ENCODE peak calls at places on chromosomes 3 and 15, in seven cellular contexts. S is stimulated activated CD4-positive, alpha-beta T cell treated with anti-CD3 and anti-CD28 coated beads, Interleukin-12 subunit alpha, Interleukin-12 subunit beta, amount 100 ng/mL, for 48 hours; B is G401; T is WERI-Rb-1; I is HFFc6; G is stomach; H is fibroblast of the conjunctiva. D is an unnamed sample.

GRCh38 chr15:90154861-90155626 is 46.1 kb upstream of the SEMA4B start:
- DNase-seq in S (no peak), T (no peak), G (no peak), B (no peak), H (peak), I (peak), D (no peak)

GRCh38 chr3:87836026-87836425 is 222.8 kb downstream of the CGGBP1 start:
- DNase-seq in T (no peak), B (no peak), I (no peak), G (no peak), S (no peak), H (no peak), D (no peak)

GRCh38 chr3:55897573-55898224 is 410.6 kb upstream of the WNT5A start:
- DNase-seq in H (no peak), T (peak), I (no peak), G (no peak), B (peak), S (no peak), D (no peak)

GRCh38 chr3:105534491-105534890 is 167.8 kb downstream of the ALCAM start:
- DNase-seq in I (no peak), B (no peak), T (no peak), S (no peak), H (no peak), G (no peak), D (no peak)

GRCh38 chr3:56323986-56324420 is 144.3 kb downstream of the ERC2 start:
- DNase-seq in I (peak), S (no peak), G (no peak), B (no peak), T (peak), H (no peak), D (no peak)

GRCh38 chr3:51384145-51384729 is 854 bp upstream of the MANF start:
- DNase-seq in H (no peak), B (no peak), S (peak), I (no peak), T (no peak), G (no peak), D (no peak)

GRCh38 chr3:13647314-13648059 is 98.6 kb downstream of the FBLN2 start:
- DNase-seq in T (no peak), G (no peak), S (no peak), B (no peak), I (no peak), H (no peak), D (no peak)

GRCh38 chr3:43378066-43378935 is 92.0 kb downstream of the SNRK start:
- DNase-seq in T (peak), B (peak), I (peak), H (no peak), S (peak), G (peak), D (peak)

GRCh38 chr3:110710156-110710555 is 361.5 kb upstream of the NECTIN3 start:
- DNase-seq in B (no peak), T (no peak), S (no peak), G (no peak), H (no peak), I (no peak), D (no peak)

GRCh38 chr3:99659032-99659431 is 20.6 kb downstream of the COL8A1 start:
- DNase-seq in I (peak), H (peak), S (no peak), B (no peak), T (no peak), G (no peak), D (no peak)

GRCh38 chr15:88657326-88658069 is 18.7 kb downstream of the ISG20 start:
- DNase-seq in G (peak), S (no peak), T (peak), I (peak), B (peak), H (no peak), D (no peak)

GRCh38 chr15:40906947-40907802 is 12.9 kb downstream of the VPS18 start:
- DNase-seq in S (no peak), I (no peak), H (no peak), B (peak), T (peak), G (peak), D (peak)

GRCh38 chr15:101781927-101782326 is 21.4 kb upstream of the OR4F6 start:
- DNase-seq in B (no peak), G (no peak), H (no peak), S (no peak), I (no peak), T (no peak), D (no peak)

GRCh38 chr15:85691350-85692240 is 103.1 kb downstream of the KLHL25 start:
- DNase-seq in H (no peak), I (no peak), T (no peak), B (no peak), S (no peak), G (peak), D (no peak)

GRCh38 chr15:64146885-64147681 is 4.4 kb upstream of the SNX22 start:
- DNase-seq in S (no peak), B (no peak), I (no peak), T (no peak), H (no peak), G (no peak), D (no peak)

GRCh38 chr3:15535757-15536156 is 14.3 kb upstream of the COLQ start:
- DNase-seq in B (no peak), G (no peak), I (no peak), H (no peak), T (no peak), S (peak), D (no peak)

GRCh38 chr15:71997691-71998090 is 120.3 kb downstream of the MYO9A start:
- DNase-seq in S (no peak), G (no peak), H (no peak), T (no peak), I (no peak), B (no peak), D (no peak)

GRCh38 chr15:85723960-85724945 is 70.5 kb downstream of the KLHL25 start:
- DNase-seq in B (no peak), H (no peak), G (no peak), T (no peak), S (no peak), I (no peak), D (no peak)

GRCh38 chr3:18351823-18352744 is 73.1 kb downstream of the SATB1 start:
- DNase-seq in T (no peak), H (no peak), B (no peak), I (no peak), S (no peak), G (peak), D (no peak)

GRCh38 chr3:188578579-188579363 is 424.8 kb downstream of the LPP start:
- DNase-seq in T (no peak), B (peak), I (peak), S (peak), G (no peak), H (peak), D (no peak)

GRCh38 chr15:29083161-29083560 is 186.5 kb downstream of the NSMCE3 start:
- DNase-seq in H (no peak), T (no peak), S (no peak), I (no peak), B (no peak), G (no peak), D (no peak)

GRCh38 chr3:50242778-50243551 is 7.0 kb downstream of the GNAI2 start:
- DNase-seq in B (no peak), I (no peak), S (no peak), G (peak), T (no peak), H (no peak), D (no peak)

GRCh38 chr3:49007771-49008528 is 759 bp downstream of the WDR6 start:
- DNase-seq in S (peak), I (peak), G (peak), H (peak), B (peak), T (peak), D (peak)

GRCh38 chr15:85702321-85703230 is 92.1 kb downstream of the KLHL25 start:
- DNase-seq in T (no peak), G (no peak), I (no peak), B (no peak), H (no peak), S (no peak), D (no peak)

GRCh38 chr15:79339588-79340314 is 28.8 kb downstream of the TMED3 start:
- DNase-seq in H (peak), T (peak), S (peak), G (no peak), B (peak), I (peak), D (no peak)

GRCh38 chr15:32677238-32677750 is 35.8 kb downstream of the SCG5 start:
- DNase-seq in T (no peak), I (no peak), G (no peak), B (no peak), S (no peak), H (no peak), D (peak)

GRCh38 chr3:194135516-194135805 is 487 bp upstream of the HES1 start:
- DNase-seq in G (no peak), I (no peak), T (no peak), S (no peak), B (no peak), H (no peak), D (no peak)